ENCODE peak calls at places on chromosomes 7 and 10, in seven cellular contexts. P is C1 segment of cervical spinal cord; N is T-helper 1 cell; R is ELF-1; S is stromal cell of bone marrow; V is activated CD4-positive, alpha-beta T cell treated with anti-CD3 and anti-CD28 coated beads for 4 hours; Z is RCC 7860. F is an unnamed sample.

GRCh38 chr7:155669717-155670505 is 25.4 kb downstream of the RBM33 start:
- DNase-seq in R (peak), S (peak), V (no peak), N (no peak), Z (no peak), P (no peak), F (no peak)

GRCh38 chr7:130292682-130293257 is at the start of gene CPA4:
- DNase-seq in R (peak), P (no peak), S (peak), N (no peak), Z (peak), V (no peak), F (no peak)

GRCh38 chr7:100400041-100400440 is 26.8 kb downstream of the PILRA start:
- DNase-seq in Z (no peak), V (no peak), N (no peak), S (no peak), R (no peak), P (no peak), F (no peak)

GRCh38 chr10:119608316-119609155 is 11.8 kb upstream of the TIAL1 start:
- DNase-seq in P (peak), N (peak), S (no peak), Z (peak), V (peak), R (peak), F (peak)

GRCh38 chr7:146736446-146737190 is 620.0 kb downstream of the CNTNAP2 start:
- DNase-seq in S (no peak), R (no peak), P (no peak), N (no peak), V (no peak), Z (no peak), F (no peak)

GRCh38 chr7:2812831-2813230 is 31.3 kb downstream of the GNA12 start:
- DNase-seq in N (no peak), P (no peak), Z (no peak), R (no peak), V (no peak), S (no peak), F (no peak)

GRCh38 chr10:84820596-84820995 is 492.2 kb downstream of the CCSER2 start:
- DNase-seq in S (no peak), P (no peak), Z (no peak), N (no peak), R (no peak), V (no peak), F (no peak)

GRCh38 chr7:117810642-117811512 is 62.4 kb downstream of the CTTNBP2 start:
- DNase-seq in R (no peak), P (no peak), S (peak), Z (peak), V (no peak), N (no peak), F (no peak)

GRCh38 chr10:8044908-8045727 is 9.4 kb upstream of the GATA3 start:
- DNase-seq in S (no peak), Z (no peak), P (no peak), N (no peak), R (peak), V (no peak), F (no peak)

GRCh38 chr7:157412021-157412443 is 75.2 kb downstream of the DNAJB6 start:
- DNase-seq in R (no peak), P (no peak), N (no peak), V (peak), S (peak), Z (peak), F (no peak)

GRCh38 chr7:33845991-33846509 is 59.3 kb upstream of the BMPER start:
- DNase-seq in P (no peak), Z (no peak), V (no peak), S (no peak), N (no peak), R (no peak), F (no peak)

GRCh38 chr7:118183254-118183585 is 744 bp upstream of the LSM8 start:
- DNase-seq in S (no peak), V (no peak), N (no peak), Z (no peak), P (no peak), R (peak), F (no peak)